ENCODE peak calls at places on chromosomes 11 and 22, in four cellular contexts. Y is A549, R is fibroblast of lung, M is coronary artery. P is an unnamed sample.

GRCh38 chr22:26330971-26331625 is 98.0 kb upstream of the ASPHD2 start:
- DNase-seq in Y (peak), R (peak), M (no peak), P (peak)

GRCh38 chr11:80239217-80239616 is 798.4 kb upstream of the TENM4 start:
- DNase-seq in Y (no peak), R (no peak), M (no peak), P (no peak)

GRCh38 chr11:95451682-95452081 is 220.7 kb upstream of the SESN3 start:
- DNase-seq in Y (no peak), R (peak), M (no peak), P (no peak)

GRCh38 chr11:117999354-117999993 is 13.3 kb downstream of the IL10RA start:
- DNase-seq in Y (no peak), R (no peak), M (peak), P (no peak)

GRCh38 chr22:32175751-32176644 is 16.9 kb upstream of the C22orf42 start:
- DNase-seq in Y (no peak), R (no peak), M (no peak), P (no peak)

GRCh38 chr11:63829823-63830489 is 9.0 kb upstream of the MARK2 start:
- DNase-seq in Y (no peak), R (peak), M (no peak), P (no peak)

GRCh38 chr22:47332246-47332980 is 570.0 kb downstream of the TBC1D22A start:
- DNase-seq in Y (no peak), R (no peak), M (no peak), P (no peak)

GRCh38 chr11:94895971-94896370 is 77.4 kb downstream of the CWC15 start:
- DNase-seq in Y (no peak), R (peak), M (no peak), P (no peak)

GRCh38 chr11:816433-816779 is 2.3 kb upstream of the PNPLA2 start:
- DNase-seq in Y (no peak), R (no peak), M (no peak), P (no peak)

GRCh38 chr11:11538277-11538960 is 83.4 kb downstream of the GALNT18 start:
- DNase-seq in Y (no peak), R (no peak), M (no peak), P (no peak)

GRCh38 chr22:26444777-26445176 is 15.7 kb downstream of the ASPHD2 start:
- DNase-seq in Y (no peak), R (no peak), M (no peak), P (no peak)

GRCh38 chr22:46091277-46091977 is 58.9 kb upstream of the PPARA start:
- DNase-seq in Y (no peak), R (no peak), M (no peak), P (no peak)

GRCh38 chr11:123217897-123218296 is 22.8 kb upstream of the CLMP start:
- DNase-seq in Y (no peak), R (no peak), M (no peak), P (no peak)

GRCh38 chr11:66172146-66172545 is 96.3 kb upstream of the RAB1B start:
- DNase-seq in Y (no peak), R (peak), M (no peak), P (no peak)

GRCh38 chr22:42633013-42633412 is 7.4 kb downstream of the ATP5MGL start:
- DNase-seq in Y (no peak), R (no peak), M (no peak), P (no peak)
- H3K27ac ChIP-seq in Y (no peak), R (no peak), M (no peak), P (no peak)

DNA sequence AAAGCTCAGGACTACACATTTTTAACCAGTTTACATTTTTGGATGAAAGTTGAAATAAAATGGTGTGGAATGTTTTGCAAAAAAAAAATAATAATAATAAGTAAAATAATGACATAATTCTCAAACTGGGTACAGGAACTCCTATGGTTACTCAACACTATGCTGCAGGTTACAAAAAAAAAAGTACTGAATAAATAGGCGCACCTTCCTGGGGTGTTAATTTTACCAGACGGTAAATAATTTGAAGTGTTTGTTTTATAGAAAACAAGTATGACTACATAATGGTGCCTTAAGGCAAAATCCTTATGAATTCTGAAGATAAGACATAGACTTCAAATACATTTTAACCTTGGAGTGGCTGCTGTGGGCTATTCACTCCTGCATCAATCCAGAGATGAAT is 76.5 kb downstream of the RELT start:
- DNase-seq in Y (no peak), R (no peak), M (no peak), P (no peak)
- H3K27ac ChIP-seq in Y (no peak), R (no peak), M (no peak), P (no peak)

GRCh38 chr11:77475206-77475605 is 1.3 kb upstream of the PAK1 start:
- DNase-seq in Y (no peak), R (no peak), M (no peak), P (no peak)

GRCh38 chr11:77473801-77474508 is at the start of gene PAK1:
- DNase-seq in Y (peak), R (peak), M (peak), P (peak)

GRCh38 chr11:77474509-77475070 is 696 bp upstream of the PAK1 start:
- DNase-seq in Y (no peak), R (no peak), M (no peak), P (no peak)

DNA sequence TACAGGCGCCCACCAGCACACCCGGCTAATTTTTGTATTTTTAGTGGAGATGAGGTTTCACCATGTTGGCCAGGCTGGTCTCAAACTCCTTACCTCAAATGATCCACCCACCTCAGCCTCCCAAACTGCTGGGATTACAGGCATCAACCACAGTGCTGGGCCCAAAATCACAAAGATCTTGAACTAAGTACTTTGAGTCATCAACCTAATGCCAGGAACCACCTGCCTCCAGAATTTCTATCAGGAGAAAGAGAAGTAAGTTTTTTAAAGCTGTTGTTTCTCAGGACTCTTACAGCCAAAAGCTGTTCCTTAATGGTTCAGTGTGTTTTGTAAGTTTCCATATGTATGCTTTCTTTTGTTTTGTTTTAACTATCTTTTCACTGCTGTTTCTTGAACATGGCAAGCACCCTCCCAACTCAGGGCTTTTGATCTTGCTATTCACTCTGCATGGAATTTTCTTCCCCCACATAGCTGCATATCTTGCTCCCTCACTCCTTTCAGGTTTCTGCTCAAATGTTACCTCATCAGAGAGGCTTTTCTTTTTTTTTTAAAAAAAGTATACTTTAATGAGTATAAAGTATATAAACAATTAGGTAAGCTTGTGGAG is 6.0 kb upstream of the PAK1 start:
- DNase-seq in Y (no peak), R (no peak), M (no peak), P (no peak)
- H3K27ac ChIP-seq in Y (no peak), R (no peak), M (no peak), P (no peak)

GRCh38 chr22:37549704-37550059 is 10.6 kb upstream of the CDC42EP1 start:
- DNase-seq in Y (no peak), R (peak), M (peak), P (no peak)

GRCh38 chr22:37544955-37545702 is 15.2 kb upstream of the CDC42EP1 start:
- DNase-seq in Y (peak), R (peak), M (no peak), P (peak)

GRCh38 chr22:37545703-37546435 is 14.4 kb upstream of the CDC42EP1 start:
- DNase-seq in Y (peak), R (peak), M (peak), P (no peak)

GRCh38 chr22:37547249-37547741 is 13.0 kb upstream of the CDC42EP1 start:
- DNase-seq in Y (no peak), R (peak), M (peak), P (no peak)

GRCh38 chr22:37546436-37547248 is 13.6 kb upstream of the CDC42EP1 start:
- DNase-seq in Y (no peak), R (peak), M (peak), P (no peak)
- H3K27ac ChIP-seq in Y (peak), R (peak), M (peak), P (no peak)

GRCh38 chr11:2882681-2883110 is 2.9 kb downstream of the CDKN1C start:
- DNase-seq in Y (no peak), R (no peak), M (no peak), P (no peak)

GRCh38 chr11:2880646-2881045 is 4.9 kb downstream of the CDKN1C start:
- DNase-seq in Y (no peak), R (no peak), M (no peak), P (no peak)

GRCh38 chr11:2881076-2881973 is 4.2 kb downstream of the CDKN1C start:
- DNase-seq in Y (no peak), R (no peak), M (no peak), P (no peak)

GRCh38 chr11:2883717-2884423 is 1.7 kb downstream of the CDKN1C start:
- DNase-seq in Y (no peak), R (peak), M (no peak), P (no peak)

DNA sequence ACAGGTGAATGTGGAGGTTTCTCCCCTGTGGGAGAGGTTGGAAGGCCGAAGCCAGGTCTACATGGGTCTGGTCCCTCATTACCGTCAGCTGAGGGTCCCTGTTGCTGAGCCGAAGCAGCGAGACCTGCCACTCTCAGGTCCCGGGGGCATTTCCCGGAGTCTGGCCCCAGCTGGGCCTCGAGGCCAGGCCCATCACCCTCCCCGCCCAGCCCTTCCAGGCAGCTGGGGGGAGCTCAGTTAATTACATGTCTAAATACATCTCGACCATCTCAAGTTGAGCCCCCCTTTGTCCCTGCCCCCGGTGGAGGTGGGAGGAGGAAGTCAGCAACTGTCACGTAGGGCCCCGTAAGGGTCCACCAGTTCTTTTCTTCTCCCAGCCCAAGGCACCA is 3.6 kb downstream of the CDKN1C start:
- DNase-seq in Y (no peak), R (no peak), M (no peak), P (no peak)
- H3K27ac ChIP-seq in Y (no peak), R (no peak), M (no peak), P (no peak)

GRCh38 chr11:68036141-68036716 is 2.6 kb upstream of the TCIRG1 start:
- DNase-seq in Y (no peak), R (no peak), M (no peak), P (no peak)
- H3K27ac ChIP-seq in Y (peak), R (no peak), M (peak), P (peak)

DNA sequence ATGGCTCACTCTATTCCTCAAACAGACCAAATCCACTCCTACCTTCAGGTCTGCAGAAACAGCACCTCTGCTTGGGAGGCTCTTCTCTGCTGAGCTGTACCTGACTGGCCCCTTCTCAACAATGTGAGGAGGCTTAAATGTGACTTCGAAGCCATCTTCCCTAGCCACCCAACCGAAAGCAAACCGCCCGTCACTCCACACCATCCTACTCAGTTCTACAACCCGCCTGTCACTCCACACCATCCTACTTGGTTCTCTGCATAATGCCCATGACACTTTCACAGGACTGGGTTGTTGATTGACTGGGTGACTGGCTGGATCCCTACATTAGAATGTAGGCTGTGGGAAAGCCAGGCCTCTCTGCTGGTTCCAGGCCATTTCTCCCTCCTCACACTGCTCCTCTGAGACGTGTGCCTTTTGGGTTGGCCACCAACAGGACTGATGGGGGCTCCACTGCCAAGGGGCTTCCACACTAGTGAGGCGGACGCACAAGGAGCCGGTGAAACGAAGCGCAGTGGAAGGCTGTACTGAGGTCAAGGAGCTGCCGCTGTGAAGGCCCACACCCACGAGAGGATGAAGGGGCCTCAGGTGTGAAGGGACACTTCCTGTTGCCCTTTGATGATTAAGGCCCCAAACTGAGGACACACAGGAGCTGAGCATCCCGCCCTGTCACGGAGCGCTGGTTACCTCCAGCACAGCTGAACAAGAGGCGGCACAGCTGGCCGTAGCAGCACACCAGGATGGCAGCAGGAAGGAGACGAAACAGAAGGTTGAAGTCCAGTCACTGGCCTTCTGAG is 47.5 kb upstream of the SPATA19 start:
- DNase-seq in Y (no peak), R (no peak), M (peak), P (no peak)
- H3K27ac ChIP-seq in Y (no peak), R (no peak), M (no peak), P (no peak)